ENCODE peak calls at places on chromosome 7, in five cellular contexts. W is stromal cell of bone marrow, E is left cardiac atrium, Z is NCI-H1417, X is hippocampal formation. M is an unnamed sample.
A peak's percentile ranks its signal among the peaks of the same experiment; 100 is the strongest.

GRCh38 chr7:96322847-96323461 is 1.1 kb upstream of the SLC25A13 start:
- DNase-seq in E (no peak), X (no peak), Z (no peak), W (no peak), M (no peak)

GRCh38 chr7:131241381-131241780 is 86.3 kb upstream of the MKLN1 start:
- DNase-seq in X (no peak), E (no peak), Z (no peak), W (no peak), M (no peak)

GRCh38 chr7:15104411-15105092 is 202.0 kb upstream of the DGKB start:
- DNase-seq in W (no peak), E (no peak), Z (peak; percentile 93), X (no peak), M (no peak)

GRCh38 chr7:141158562-141158961 is 84.7 kb downstream of the TMEM178B start:
- DNase-seq in W (peak; percentile 94), Z (no peak), E (peak; percentile 65), X (no peak), M (no peak)

GRCh38 chr7:6505685-6506559 is 45.3 kb downstream of the GRID2IP start:
- DNase-seq in X (no peak), W (no peak), E (no peak), Z (no peak), M (no peak)

GRCh38 chr7:17546206-17546998 is 247.9 kb downstream of the AHR start:
- DNase-seq in X (no peak), W (peak; percentile 86), E (no peak), Z (no peak), M (no peak)

GRCh38 chr7:28075674-28076358 is 104.8 kb downstream of the JAZF1 start:
- DNase-seq in E (no peak), X (no peak), W (no peak), Z (peak; percentile 95), M (no peak)

GRCh38 chr7:30688718-30689221 is 6.5 kb upstream of the CRHR2 start:
- DNase-seq in W (no peak), X (no peak), Z (peak; percentile 54), E (no peak), M (no peak)

GRCh38 chr7:134720091-134720935 is 59.1 kb upstream of the CALD1 start:
- DNase-seq in Z (no peak), W (peak; percentile 74), E (no peak), X (no peak), M (no peak)

GRCh38 chr7:149562602-149563001 is 65.0 kb upstream of the ZNF746 start:
- DNase-seq in X (no peak), W (no peak), Z (no peak), E (no peak), M (no peak)

GRCh38 chr7:35906191-35906908 is 105.5 kb downstream of the SEPTIN7 start:
- DNase-seq in X (peak; percentile 59), E (peak; percentile 28), Z (peak; percentile 92), W (peak; percentile 44), M (peak; percentile 16)

GRCh38 chr7:132160525-132161230 is 415.6 kb downstream of the PLXNA4 start:
- DNase-seq in X (no peak), W (no peak), E (no peak), Z (no peak), M (no peak)

GRCh38 chr7:156680281-156680680 is 39.7 kb downstream of the RNF32 start:
- DNase-seq in Z (no peak), X (no peak), E (no peak), W (no peak), M (no peak)

M was measured in stimulated activated CD4-positive, alpha-beta T cell treated with anti-CD3 and anti-CD28 coated beads, Interleukin-15, amount 100 ng/mL, for 48 hours.